ENCODE peak calls at places on chromosomes 4 and X, in seven cellular contexts. I is effector CD4-positive, alpha-beta T cell; V is HTR-8/SVneo; E is fibroblast of mammary gland; N is mesenchymal stem cell; X is SW480; L is stimulated activated CD4-positive, alpha-beta T cell treated with anti-CD3 and anti-CD28 coated beads, Interleukin-12 subunit alpha, Interleukin-12 subunit beta, amount 100 ng/mL, for 48 hours. R is an unnamed sample.

GRCh38 chr4:2914220-2915126 is 48.7 kb downstream of the NOP14 start:
- DNase-seq in I (no peak), V (no peak), E (no peak), N (no peak), X (no peak), L (no peak), R (no peak)

GRCh38 chr4:21469438-21470032 is 479.0 kb downstream of the KCNIP4 start:
- DNase-seq in I (no peak), V (no peak), E (peak), N (peak), X (peak), L (no peak), R (peak)

GRCh38 chr4:142100941-142101340 is 464.6 kb downstream of the IL15 start:
- DNase-seq in I (no peak), V (no peak), E (no peak), N (no peak), X (no peak), L (no peak), R (no peak)

GRCh38 chr4:11415409-11416070 is 13.2 kb downstream of the HS3ST1 start:
- DNase-seq in I (no peak), V (no peak), E (no peak), N (no peak), X (no peak), L (no peak), R (no peak)

GRCh38 chr4:76601791-76602190 is 166.8 kb downstream of the SHROOM3 start:
- DNase-seq in I (no peak), V (no peak), E (peak), N (peak), X (no peak), L (no peak), R (no peak)

GRCh38 chrX:119040432-119040831 is 32.4 kb upstream of the CT47C1 start:
- DNase-seq in I (no peak), V (no peak), E (peak), N (no peak), X (no peak), L (no peak), R (no peak)

GRCh38 chrX:104318330-104319009 is 63.7 kb upstream of the ESX1 start:
- DNase-seq in I (no peak), V (no peak), E (peak), N (peak), X (peak), L (no peak), R (peak)

GRCh38 chrX:110159865-110160264 is 157.0 kb downstream of the TMEM164 start:
- DNase-seq in I (no peak), V (no peak), E (no peak), N (peak), X (no peak), L (no peak), R (no peak)

GRCh38 chr4:41709844-41710481 is 38.6 kb downstream of the PHOX2B start:
- DNase-seq in I (no peak), V (peak), E (peak), N (peak), X (peak), L (no peak), R (peak)

GRCh38 chr4:58807843-58808605 is 1697.8 kb upstream of the IGFBP7 start:
- DNase-seq in I (no peak), V (no peak), E (no peak), N (peak), X (no peak), L (no peak), R (no peak)

GRCh38 chr4:128029907-128030306 is 31.2 kb upstream of the LARP1B start:
- DNase-seq in I (no peak), V (no peak), E (no peak), N (no peak), X (no peak), L (no peak), R (no peak)

GRCh38 chr4:87916636-87917035 is 58.9 kb upstream of the SPP1 start:
- DNase-seq in I (no peak), V (no peak), E (no peak), N (peak), X (no peak), L (no peak), R (no peak)

GRCh38 chrX:103170216-103170615 is 44.7 kb upstream of the BEX4 start:
- DNase-seq in I (no peak), V (no peak), E (peak), N (no peak), X (no peak), L (no peak), R (no peak)